ENCODE peak calls at places on chromosomes 2 and 18, in four cellular contexts. H, I, V and X are unnamed samples.

GRCh38 chr2:60549250-60550150 is 4.0 kb downstream of the BCL11A start:
- DNase-seq in H (no peak), I (peak; percentile 59), V (no peak), X (no peak)

GRCh38 chr18:54209471-54210180 is 14.8 kb downstream of the MBD2 start:
- DNase-seq in H (no peak), I (no peak), V (no peak), X (no peak)

GRCh38 chr2:77268626-77269025 is 253.6 kb downstream of the LRRTM4 start:
- DNase-seq in H (no peak), I (no peak), V (no peak), X (no peak)

GRCh38 chr2:240999001-240999791 is 778 bp downstream of the SNED1 start:
- DNase-seq in H (peak; percentile 27), I (no peak), V (no peak), X (no peak)

GRCh38 chr18:58117685-58118403 is 73.8 kb downstream of the NEDD4L start:
- DNase-seq in H (peak; percentile 68), I (no peak), V (peak; percentile 69), X (no peak)

GRCh38 chr2:163142618-163143017 is 304.1 kb upstream of the KCNH7 start:
- DNase-seq in H (no peak), I (no peak), V (no peak), X (no peak)

GRCh38 chr18:74546751-74547530 is 12.6 kb downstream of the CNDP1 start:
- DNase-seq in H (no peak), I (no peak), V (no peak), X (no peak)

GRCh38 chr2:159846564-159846963 is 48.6 kb upstream of the CD302 start:
- DNase-seq in H (no peak), I (no peak), V (no peak), X (no peak)

GRCh38 chr2:96143848-96144480 is 1.3 kb downstream of the DUSP2 start:
- DNase-seq in H (no peak), I (peak; percentile 60), V (no peak), X (peak; percentile 41)

GRCh38 chr18:57087985-57088384 is 58.9 kb upstream of the BOD1L2 start:
- DNase-seq in H (no peak), I (no peak), V (no peak), X (no peak)

GRCh38 chr2:234494361-234495075 is 2.4 kb downstream of the ARL4C start:
- DNase-seq in H (no peak), I (no peak), V (no peak), X (no peak)

GRCh38 chr2:212024040-212024439 is 514.6 kb downstream of the ERBB4 start:
- DNase-seq in H (no peak), I (no peak), V (no peak), X (no peak)

GRCh38 chr18:73563345-73563744 is 584.3 kb downstream of the FBXO15 start:
- DNase-seq in H (no peak), I (no peak), V (no peak), X (no peak)

GRCh38 chr2:30503692-30504076 is 56.6 kb downstream of the LCLAT1 start:
- DNase-seq in H (no peak), I (no peak), V (no peak), X (no peak)

GRCh38 chr2:172270278-172271079 is 156.9 kb upstream of the ITGA6 start:
- DNase-seq in H (no peak), I (peak; percentile 62), V (peak; percentile 50), X (no peak)

GRCh38 chr2:183078163-183078466 is 432 bp upstream of the DUSP19 start:
- DNase-seq in H (no peak), I (no peak), V (no peak), X (no peak)

GRCh38 chr2:54838585-54839035 is 115.1 kb downstream of the EML6 start:
- DNase-seq in H (peak; percentile 62), I (peak; percentile 62), V (peak; percentile 52), X (peak; percentile 71)

GRCh38 chr2:138949517-138949916 is 169.3 kb upstream of the NXPH2 start:
- DNase-seq in H (no peak), I (no peak), V (no peak), X (no peak)
- TF ChIP-seq ELF4 in H (no peak), I (no peak), V (no peak), X (no peak)

DNA sequence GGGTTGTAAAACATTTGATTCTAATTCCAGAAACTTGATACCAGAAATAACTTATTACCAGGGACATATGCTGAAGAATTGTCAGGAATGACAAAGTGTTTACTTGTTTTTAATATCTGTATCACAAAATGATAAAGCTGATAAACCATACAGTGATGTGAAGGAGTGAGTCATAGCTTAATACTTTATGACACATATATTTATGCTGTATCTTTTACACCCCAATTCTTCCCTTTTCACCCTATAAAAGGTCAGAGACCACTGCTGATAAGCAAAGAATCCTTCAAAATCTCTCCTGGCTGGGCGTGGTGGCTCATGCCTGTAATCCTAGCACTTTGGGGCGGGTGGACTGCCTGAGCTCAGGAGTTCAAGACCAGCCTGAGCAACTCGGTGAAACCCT is 1.6 kb upstream of the MAPRE2 start:
- DNase-seq in H (no peak), I (no peak), V (no peak), X (no peak)
- TF ChIP-seq ELF4 in H (no peak), I (no peak), V (no peak), X (no peak)

DNA sequence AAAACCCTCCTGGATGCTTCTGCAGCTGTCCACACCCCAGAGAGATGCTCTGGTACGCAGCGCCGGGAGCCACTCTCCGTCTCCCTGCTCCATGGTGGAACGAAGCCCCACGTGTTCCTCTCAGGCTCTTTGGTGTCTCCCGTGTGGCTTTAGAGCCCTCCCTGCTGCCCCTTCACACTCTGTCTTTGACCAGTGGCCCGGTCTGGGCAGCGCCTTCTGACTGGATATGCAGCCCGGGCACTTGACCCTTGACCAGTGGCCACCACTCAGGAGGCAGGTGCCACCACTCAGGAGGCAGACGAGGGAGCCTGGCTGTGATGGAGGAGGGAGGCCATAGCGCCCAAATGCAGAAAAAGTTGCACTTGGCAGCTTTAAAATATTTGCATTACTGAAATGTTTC is 214.5 kb upstream of the SALL3 start:
- DNase-seq in H (no peak), I (no peak), V (no peak), X (no peak)
- TF ChIP-seq ELF4 in H (no peak), I (no peak), V (no peak), X (no peak)

GRCh38 chr18:47334966-47335365 is 83.5 kb upstream of the SKOR2 start:
- DNase-seq in H (no peak), I (no peak), V (no peak), X (no peak)
- TF ChIP-seq ELF4 in H (no peak), I (no peak), V (no peak), X (no peak)